ENCODE peak calls at places on chromosomes 11 and 22, in nine cellular contexts. H is uterus; T is stimulated activated CD8-positive, alpha-beta memory T cell treated with anti-CD3 and anti-CD28 coated beads, Interleukin-7, amount 100 ng/mL, for 1 hour; C is naive thymus-derived CD4-positive, alpha-beta T cell; K is foreskin melanocyte; E is T-helper 9 cell; Y is AG10803; S is transverse colon; N is activated naive CD8-positive, alpha-beta T cell treated with anti-CD3 and anti-CD28 coated beads, Interleukin-2, amount 50 U/mL, for 24 hours. Q is an unnamed sample.

GRCh38 chr11:31786996-31787685 is 24.0 kb downstream of the PAX6 start:
- DNase-seq in H (no peak), T (no peak), C (no peak), K (no peak), E (no peak), Y (no peak), S (no peak), N (no peak), Q (no peak)

GRCh38 chr22:49702068-49702397 is 125.6 kb downstream of the BRD1 start:
- DNase-seq in H (no peak), T (no peak), C (no peak), K (no peak), E (no peak), Y (no peak), S (no peak), N (no peak), Q (no peak)

GRCh38 chr22:25508161-25508560 is 56.3 kb upstream of the GRK3 start:
- DNase-seq in H (no peak), T (no peak), C (no peak), K (no peak), E (no peak), Y (no peak), S (no peak), N (no peak), Q (no peak)

GRCh38 chr22:29695129-29695926 is 24.5 kb upstream of the CABP7 start:
- DNase-seq in H (no peak), T (no peak), C (no peak), K (no peak), E (no peak), Y (no peak), S (no peak), N (no peak), Q (no peak)

GRCh38 chr11:68931911-68932310 is 28.2 kb downstream of the IGHMBP2 start:
- DNase-seq in H (no peak), T (no peak), C (no peak), K (no peak), E (no peak), Y (no peak), S (no peak), N (no peak), Q (no peak)

GRCh38 chr11:83537131-83537610 is 251.0 kb upstream of the CCDC90B start:
- DNase-seq in H (no peak), T (no peak), C (no peak), K (no peak), E (no peak), Y (no peak), S (no peak), N (no peak), Q (no peak)

GRCh38 chr11:8671242-8671641 is 11.2 kb downstream of the TRIM66 start:
- DNase-seq in H (peak; percentile 68), T (no peak), C (no peak), K (no peak), E (no peak), Y (peak; percentile 98), S (peak; percentile 14), N (no peak), Q (no peak)

GRCh38 chr11:37449146-37449545 is 851.1 kb upstream of the RAG2 start:
- DNase-seq in H (no peak), T (no peak), C (no peak), K (peak; percentile 35), E (no peak), Y (peak; percentile 19), S (no peak), N (no peak), Q (peak; percentile 21)

GRCh38 chr11:102843474-102843873 is at the start of gene MMP3:
- DNase-seq in H (no peak), T (no peak), C (no peak), K (no peak), E (no peak), Y (peak; percentile 73), S (no peak), N (no peak), Q (no peak)

GRCh38 chr11:104964247-104964646 is 4.1 kb downstream of the CASP4 start:
- DNase-seq in H (no peak), T (no peak), C (no peak), K (no peak), E (no peak), Y (no peak), S (no peak), N (no peak), Q (no peak)

GRCh38 chr22:38843201-38843715 is 570 bp downstream of the NPTXR start:
- DNase-seq in H (peak; percentile 63), T (peak; percentile 4), C (peak; percentile 42), K (peak; percentile 32), E (peak; percentile 32), Y (peak; percentile 70), S (peak; percentile 28), N (peak; percentile 52), Q (peak; percentile 39)